ENCODE peak calls at places on chromosomes 2 and 18, in eight cellular contexts. One of them, this sample, is unnamed.

GRCh38 chr18:9831723-9832199 is 54.0 kb upstream of the TXNDC2 start:
- DNase-seq in pancreas: no peak
- DNase-seq in endothelial cell of umbilical vein: no peak
- DNase-seq in IMR-90: no peak
- DNase-seq in HFF-Myc: no peak
- DNase-seq in HepG2: no peak
- DNase-seq in brain microvascular endothelial cell: no peak
- DNase-seq in fibroblast of the aortic adventitia: no peak
- DNase-seq in this sample: no peak

GRCh38 chr2:238523158-238524110 is 96.7 kb downstream of the ASB1 start:
- DNase-seq in pancreas: no peak
- DNase-seq in endothelial cell of umbilical vein: no peak
- DNase-seq in IMR-90: peak
- DNase-seq in HFF-Myc: peak
- DNase-seq in HepG2: peak
- DNase-seq in brain microvascular endothelial cell: no peak
- DNase-seq in fibroblast of the aortic adventitia: peak
- DNase-seq in this sample: peak

GRCh38 chr2:138564586-138565250 is 63.1 kb downstream of the SPOPL start:
- DNase-seq in pancreas: no peak
- DNase-seq in endothelial cell of umbilical vein: no peak
- DNase-seq in IMR-90: peak
- DNase-seq in HFF-Myc: no peak
- DNase-seq in HepG2: no peak
- DNase-seq in brain microvascular endothelial cell: no peak
- DNase-seq in fibroblast of the aortic adventitia: no peak
- DNase-seq in this sample: no peak

GRCh38 chr18:23822590-23823385 is 133.5 kb downstream of the LAMA3 start:
- DNase-seq in pancreas: no peak
- DNase-seq in endothelial cell of umbilical vein: no peak
- DNase-seq in IMR-90: peak
- DNase-seq in HFF-Myc: no peak
- DNase-seq in HepG2: no peak
- DNase-seq in brain microvascular endothelial cell: no peak
- DNase-seq in fibroblast of the aortic adventitia: peak
- DNase-seq in this sample: peak

GRCh38 chr2:191478754-191479679 is 198.9 kb upstream of the NABP1 start:
- DNase-seq in pancreas: no peak
- DNase-seq in endothelial cell of umbilical vein: peak
- DNase-seq in IMR-90: peak
- DNase-seq in HFF-Myc: no peak
- DNase-seq in HepG2: peak
- DNase-seq in brain microvascular endothelial cell: peak
- DNase-seq in fibroblast of the aortic adventitia: peak
- DNase-seq in this sample: peak

GRCh38 chr2:230441188-230441897 is 25.3 kb downstream of the SP100 start:
- DNase-seq in pancreas: no peak
- DNase-seq in endothelial cell of umbilical vein: peak
- DNase-seq in IMR-90: peak
- DNase-seq in HFF-Myc: no peak
- DNase-seq in HepG2: no peak
- DNase-seq in brain microvascular endothelial cell: peak
- DNase-seq in fibroblast of the aortic adventitia: peak
- DNase-seq in this sample: peak

GRCh38 chr2:80496770-80497169 is 192.2 kb upstream of the LRRTM1 start:
- DNase-seq in pancreas: no peak
- DNase-seq in endothelial cell of umbilical vein: no peak
- DNase-seq in IMR-90: peak
- DNase-seq in HFF-Myc: peak
- DNase-seq in HepG2: no peak
- DNase-seq in brain microvascular endothelial cell: peak
- DNase-seq in fibroblast of the aortic adventitia: peak
- DNase-seq in this sample: peak

GRCh38 chr2:164388511-164388910 is 232.8 kb downstream of the GRB14 start:
- DNase-seq in pancreas: no peak
- DNase-seq in endothelial cell of umbilical vein: peak
- DNase-seq in IMR-90: peak
- DNase-seq in HFF-Myc: peak
- DNase-seq in HepG2: peak
- DNase-seq in brain microvascular endothelial cell: peak
- DNase-seq in fibroblast of the aortic adventitia: peak
- DNase-seq in this sample: peak

GRCh38 chr18:45664824-45665763 is 49.8 kb downstream of the SLC14A2 start:
- DNase-seq in pancreas: no peak
- DNase-seq in endothelial cell of umbilical vein: peak
- DNase-seq in IMR-90: peak
- DNase-seq in HFF-Myc: peak
- DNase-seq in HepG2: peak
- DNase-seq in brain microvascular endothelial cell: peak
- DNase-seq in fibroblast of the aortic adventitia: peak
- DNase-seq in this sample: peak

GRCh38 chr2:162174778-162175177 is 22.7 kb upstream of the GCG start:
- DNase-seq in pancreas: no peak
- DNase-seq in endothelial cell of umbilical vein: no peak
- DNase-seq in IMR-90: peak
- DNase-seq in HFF-Myc: peak
- DNase-seq in HepG2: no peak
- DNase-seq in brain microvascular endothelial cell: no peak
- DNase-seq in fibroblast of the aortic adventitia: no peak
- DNase-seq in this sample: no peak

GRCh38 chr2:217445726-217446125 is 557.1 kb downstream of the TNS1 start:
- DNase-seq in pancreas: no peak
- DNase-seq in endothelial cell of umbilical vein: no peak
- DNase-seq in IMR-90: no peak
- DNase-seq in HFF-Myc: no peak
- DNase-seq in HepG2: no peak
- DNase-seq in brain microvascular endothelial cell: no peak
- DNase-seq in fibroblast of the aortic adventitia: peak
- DNase-seq in this sample: peak

GRCh38 chr2:55511508-55512124 is 7.9 kb upstream of the CFAP36 start:
- DNase-seq in pancreas: no peak
- DNase-seq in endothelial cell of umbilical vein: peak
- DNase-seq in IMR-90: peak
- DNase-seq in HFF-Myc: no peak
- DNase-seq in HepG2: peak
- DNase-seq in brain microvascular endothelial cell: peak
- DNase-seq in fibroblast of the aortic adventitia: peak
- DNase-seq in this sample: peak

GRCh38 chr18:55546873-55547704 is 40.9 kb downstream of the TCF4 start:
- DNase-seq in pancreas: no peak
- DNase-seq in endothelial cell of umbilical vein: peak
- DNase-seq in IMR-90: peak
- DNase-seq in HFF-Myc: peak
- DNase-seq in HepG2: no peak
- DNase-seq in brain microvascular endothelial cell: peak
- DNase-seq in fibroblast of the aortic adventitia: peak
- DNase-seq in this sample: peak

GRCh38 chr2:196184919-196185318 is 13.5 kb upstream of the STK17B start:
- DNase-seq in pancreas: no peak
- DNase-seq in endothelial cell of umbilical vein: no peak
- DNase-seq in IMR-90: no peak
- DNase-seq in HFF-Myc: no peak
- DNase-seq in HepG2: no peak
- DNase-seq in brain microvascular endothelial cell: no peak
- DNase-seq in fibroblast of the aortic adventitia: no peak
- DNase-seq in this sample: no peak

GRCh38 chr2:128726221-128726620 is 407.6 kb upstream of the HS6ST1 start:
- DNase-seq in pancreas: no peak
- DNase-seq in endothelial cell of umbilical vein: no peak
- DNase-seq in IMR-90: no peak
- DNase-seq in HFF-Myc: no peak
- DNase-seq in HepG2: no peak
- DNase-seq in brain microvascular endothelial cell: no peak
- DNase-seq in fibroblast of the aortic adventitia: no peak
- DNase-seq in this sample: no peak

GRCh38 chr2:67917332-67918054 is 145.3 kb downstream of the C1D start:
- DNase-seq in pancreas: no peak
- DNase-seq in endothelial cell of umbilical vein: peak
- DNase-seq in IMR-90: peak
- DNase-seq in HFF-Myc: peak
- DNase-seq in HepG2: no peak
- DNase-seq in brain microvascular endothelial cell: peak
- DNase-seq in fibroblast of the aortic adventitia: peak
- DNase-seq in this sample: peak

GRCh38 chr2:236753611-236754010 is 184.0 kb downstream of the ACKR3 start:
- DNase-seq in pancreas: no peak
- DNase-seq in endothelial cell of umbilical vein: peak
- DNase-seq in IMR-90: no peak
- DNase-seq in HFF-Myc: no peak
- DNase-seq in HepG2: no peak
- DNase-seq in brain microvascular endothelial cell: no peak
- DNase-seq in fibroblast of the aortic adventitia: no peak
- DNase-seq in this sample: no peak

GRCh38 chr2:45904931-45905642 is 253.6 kb downstream of the PRKCE start:
- DNase-seq in pancreas: no peak
- DNase-seq in endothelial cell of umbilical vein: no peak
- DNase-seq in IMR-90: no peak
- DNase-seq in HFF-Myc: no peak
- DNase-seq in HepG2: no peak
- DNase-seq in brain microvascular endothelial cell: no peak
- DNase-seq in fibroblast of the aortic adventitia: no peak
- DNase-seq in this sample: no peak

GRCh38 chr2:70948350-70949003 is 12.8 kb downstream of the ATP6V1B1 start:
- DNase-seq in pancreas: peak
- DNase-seq in endothelial cell of umbilical vein: peak
- DNase-seq in IMR-90: peak
- DNase-seq in HFF-Myc: peak
- DNase-seq in HepG2: peak
- DNase-seq in brain microvascular endothelial cell: peak
- DNase-seq in fibroblast of the aortic adventitia: peak
- DNase-seq in this sample: peak

GRCh38 chr2:70944291-70944690 is 8.6 kb downstream of the ATP6V1B1 start:
- DNase-seq in pancreas: no peak
- DNase-seq in endothelial cell of umbilical vein: no peak
- DNase-seq in IMR-90: no peak
- DNase-seq in HFF-Myc: no peak
- DNase-seq in HepG2: no peak
- DNase-seq in brain microvascular endothelial cell: no peak
- DNase-seq in fibroblast of the aortic adventitia: no peak
- DNase-seq in this sample: no peak

GRCh38 chr2:70947556-70948184 is 12.0 kb downstream of the ATP6V1B1 start:
- DNase-seq in pancreas: no peak
- DNase-seq in endothelial cell of umbilical vein: peak
- DNase-seq in IMR-90: peak
- DNase-seq in HFF-Myc: peak
- DNase-seq in HepG2: no peak
- DNase-seq in brain microvascular endothelial cell: peak
- DNase-seq in fibroblast of the aortic adventitia: peak
- DNase-seq in this sample: peak

GRCh38 chr2:70949086-70949485 is 13.4 kb downstream of the ATP6V1B1 start:
- DNase-seq in pancreas: no peak
- DNase-seq in endothelial cell of umbilical vein: no peak
- DNase-seq in IMR-90: no peak
- DNase-seq in HFF-Myc: no peak
- DNase-seq in HepG2: peak
- DNase-seq in brain microvascular endothelial cell: no peak
- DNase-seq in fibroblast of the aortic adventitia: no peak
- DNase-seq in this sample: no peak

GRCh38 chr2:70946832-70947442 is 11.2 kb downstream of the ATP6V1B1 start:
- DNase-seq in pancreas: no peak
- DNase-seq in endothelial cell of umbilical vein: peak
- DNase-seq in IMR-90: peak
- DNase-seq in HFF-Myc: peak
- DNase-seq in HepG2: peak
- DNase-seq in brain microvascular endothelial cell: peak
- DNase-seq in fibroblast of the aortic adventitia: peak
- DNase-seq in this sample: peak
- H3K4me3 ChIP-seq in pancreas: no peak
- H3K4me3 ChIP-seq in endothelial cell of umbilical vein: no peak
- H3K4me3 ChIP-seq in IMR-90: no peak
- H3K4me3 ChIP-seq in HFF-Myc: peak
- H3K4me3 ChIP-seq in HepG2: no peak
- H3K4me3 ChIP-seq in brain microvascular endothelial cell: no peak
- H3K4me3 ChIP-seq in fibroblast of the aortic adventitia: no peak
- H3K4me3 ChIP-seq in this sample: no peak

DNA sequence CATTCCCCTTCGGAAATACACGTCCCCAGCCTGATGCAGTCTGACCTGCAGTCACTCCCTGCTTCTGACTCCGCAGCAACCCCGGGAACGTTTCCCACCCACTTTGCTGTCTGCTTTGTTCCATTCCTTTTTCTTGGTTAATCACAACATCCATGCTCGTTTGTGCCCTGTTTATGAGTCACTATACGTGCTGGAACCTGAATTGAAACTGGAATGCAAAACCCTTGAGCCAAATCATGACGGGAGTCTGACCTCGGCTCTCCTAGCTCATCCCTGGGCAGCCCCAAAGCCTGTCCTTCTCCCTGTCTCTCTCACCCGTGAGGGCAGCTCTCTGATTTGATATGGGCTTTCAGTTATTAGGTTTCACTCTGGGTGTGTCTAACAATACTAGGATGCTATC is 57.1 kb upstream of the RNF152 start:
- DNase-seq in pancreas: no peak
- DNase-seq in endothelial cell of umbilical vein: peak
- DNase-seq in IMR-90: peak
- DNase-seq in HFF-Myc: no peak
- DNase-seq in HepG2: no peak
- DNase-seq in brain microvascular endothelial cell: peak
- DNase-seq in fibroblast of the aortic adventitia: peak
- DNase-seq in this sample: peak
- H3K4me3 ChIP-seq in pancreas: no peak
- H3K4me3 ChIP-seq in endothelial cell of umbilical vein: no peak
- H3K4me3 ChIP-seq in IMR-90: no peak
- H3K4me3 ChIP-seq in HFF-Myc: no peak
- H3K4me3 ChIP-seq in HepG2: no peak
- H3K4me3 ChIP-seq in brain microvascular endothelial cell: no peak
- H3K4me3 ChIP-seq in fibroblast of the aortic adventitia: peak
- H3K4me3 ChIP-seq in this sample: no peak

DNA sequence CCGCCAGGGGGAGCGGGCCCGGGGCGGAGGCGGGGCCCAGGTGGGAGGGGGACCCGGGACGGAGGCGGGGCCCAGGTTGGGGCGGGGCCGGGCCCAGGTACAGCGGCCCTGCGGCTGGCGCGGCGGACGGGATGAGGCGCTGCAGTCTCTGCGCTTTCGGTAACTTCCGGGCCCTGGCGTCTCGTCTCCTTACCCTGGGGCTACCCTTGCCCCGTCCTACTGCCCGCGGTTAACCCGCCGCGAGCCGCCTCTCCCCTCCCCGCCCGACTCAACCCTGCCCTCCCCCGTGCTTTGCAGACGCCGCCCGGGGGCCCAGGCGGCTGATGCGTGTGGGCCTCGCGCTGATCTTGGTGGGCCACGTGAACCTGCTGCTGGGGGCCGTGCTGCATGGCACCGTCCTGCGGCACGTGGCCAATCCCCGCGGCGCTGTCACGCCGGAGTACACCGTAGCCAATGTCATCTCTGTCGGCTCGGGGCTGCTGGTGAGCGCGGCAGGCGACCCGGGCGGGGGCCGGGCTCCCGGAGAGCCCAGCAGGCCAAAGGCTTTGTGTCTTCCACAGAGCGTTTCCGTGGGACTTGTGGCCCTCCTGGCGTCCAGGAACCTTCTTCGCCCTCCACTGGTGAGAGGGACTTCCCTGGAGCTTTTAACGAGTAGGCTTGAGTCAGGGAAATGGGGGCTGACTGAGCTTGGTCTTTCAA is at the start of gene KRTCAP3:
- DNase-seq in pancreas: peak
- DNase-seq in endothelial cell of umbilical vein: no peak
- DNase-seq in IMR-90: no peak
- DNase-seq in HFF-Myc: no peak
- DNase-seq in HepG2: no peak
- DNase-seq in brain microvascular endothelial cell: no peak
- DNase-seq in fibroblast of the aortic adventitia: no peak
- DNase-seq in this sample: no peak
- H3K4me3 ChIP-seq in pancreas: peak
- H3K4me3 ChIP-seq in endothelial cell of umbilical vein: no peak
- H3K4me3 ChIP-seq in IMR-90: no peak
- H3K4me3 ChIP-seq in HFF-Myc: no peak
- H3K4me3 ChIP-seq in HepG2: no peak
- H3K4me3 ChIP-seq in brain microvascular endothelial cell: no peak
- H3K4me3 ChIP-seq in fibroblast of the aortic adventitia: no peak
- H3K4me3 ChIP-seq in this sample: no peak

GRCh38 chr2:36564377-36564930 is 33.5 kb downstream of the FEZ2 start:
- DNase-seq in pancreas: no peak
- DNase-seq in endothelial cell of umbilical vein: peak
- DNase-seq in IMR-90: no peak
- DNase-seq in HFF-Myc: no peak
- DNase-seq in HepG2: no peak
- DNase-seq in brain microvascular endothelial cell: no peak
- DNase-seq in fibroblast of the aortic adventitia: no peak
- DNase-seq in this sample: no peak
- H3K4me3 ChIP-seq in pancreas: no peak
- H3K4me3 ChIP-seq in endothelial cell of umbilical vein: peak
- H3K4me3 ChIP-seq in IMR-90: no peak
- H3K4me3 ChIP-seq in HFF-Myc: no peak
- H3K4me3 ChIP-seq in HepG2: no peak
- H3K4me3 ChIP-seq in brain microvascular endothelial cell: no peak
- H3K4me3 ChIP-seq in fibroblast of the aortic adventitia: no peak
- H3K4me3 ChIP-seq in this sample: no peak

This sample was measured in astrocyte of the spinal cord.